ENCODE peak calls at places on chromosomes 3 and 15, in eight cellular contexts. A, E, M, K, I, N, C and G are unnamed samples.

GRCh38 chr15:78075490-78076230 is 1.9 kb downstream of the TBC1D2B start:
- DNase-seq in A (no peak), E (no peak), M (no peak), K (peak), I (peak), N (peak), C (no peak), G (peak)

GRCh38 chr3:197253243-197253947 is 45.0 kb downstream of the DLG1 start:
- DNase-seq in A (no peak), E (no peak), M (no peak), K (no peak), I (no peak), N (no peak), C (no peak), G (no peak)

GRCh38 chr3:6861989-6862879 is 1.3 kb downstream of the GRM7 start:
- DNase-seq in A (no peak), E (no peak), M (no peak), K (peak), I (no peak), N (peak), C (no peak), G (no peak)

GRCh38 chr3:107356706-107357105 is 20.5 kb upstream of the CCDC54 start:
- DNase-seq in A (no peak), E (no peak), M (no peak), K (no peak), I (no peak), N (no peak), C (no peak), G (no peak)

GRCh38 chr3:27310693-27311092 is 58.5 kb downstream of the NEK10 start:
- DNase-seq in A (no peak), E (no peak), M (no peak), K (no peak), I (no peak), N (no peak), C (no peak), G (peak)

GRCh38 chr3:31011383-31011782 is 116.9 kb upstream of the GADL1 start:
- DNase-seq in A (no peak), E (no peak), M (no peak), K (no peak), I (no peak), N (no peak), C (no peak), G (no peak)

GRCh38 chr3:94004301-94004910 is 24.0 kb downstream of the STX19 start:
- DNase-seq in A (no peak), E (no peak), M (no peak), K (no peak), I (no peak), N (no peak), C (peak), G (peak)

GRCh38 chr3:31300802-31301443 is 231.8 kb upstream of the STT3B start:
- DNase-seq in A (no peak), E (no peak), M (no peak), K (no peak), I (no peak), N (no peak), C (no peak), G (no peak)

GRCh38 chr3:29280675-29281264 is at the start of gene RBMS3:
- DNase-seq in A (peak), E (peak), M (peak), K (peak), I (peak), N (peak), C (peak), G (peak)

GRCh38 chr15:60797444-60798040 is 318.6 kb upstream of the ICE2 start:
- DNase-seq in A (no peak), E (no peak), M (no peak), K (no peak), I (no peak), N (no peak), C (no peak), G (no peak)

GRCh38 chr3:126679831-126680677 is 24.0 kb upstream of the CHCHD6 start:
- DNase-seq in A (no peak), E (no peak), M (no peak), K (no peak), I (no peak), N (no peak), C (no peak), G (no peak)

GRCh38 chr15:31561156-31561555 is 234.5 kb downstream of the KLF13 start:
- DNase-seq in A (no peak), E (no peak), M (no peak), K (no peak), I (no peak), N (no peak), C (no peak), G (no peak)

GRCh38 chr15:31447893-31448634 is 121.4 kb downstream of the KLF13 start:
- DNase-seq in A (no peak), E (no peak), M (no peak), K (no peak), I (no peak), N (no peak), C (no peak), G (no peak)

GRCh38 chr3:49813497-49814174 is at the start of gene UBA7:
- DNase-seq in A (no peak), E (peak), M (no peak), K (no peak), I (peak), N (no peak), C (no peak), G (peak)

GRCh38 chr3:118846176-118846575 is 188.5 kb downstream of the IGSF11 start:
- DNase-seq in A (no peak), E (no peak), M (no peak), K (no peak), I (no peak), N (no peak), C (no peak), G (no peak)

GRCh38 chr3:47871389-47871788 is 68.5 kb downstream of the DHX30 start:
- DNase-seq in A (no peak), E (no peak), M (no peak), K (no peak), I (no peak), N (no peak), C (no peak), G (no peak)

GRCh38 chr15:36371509-36371908 is 207.9 kb upstream of the CDIN1 start:
- DNase-seq in A (no peak), E (no peak), M (no peak), K (no peak), I (no peak), N (no peak), C (no peak), G (no peak)

GRCh38 chr3:191963182-191963581 is 502.2 kb downstream of the PYDC2 start:
- DNase-seq in A (no peak), E (no peak), M (no peak), K (peak), I (no peak), N (peak), C (no peak), G (no peak)

GRCh38 chr3:161221881-161222600 is 930 bp downstream of the NMD3 start:
- DNase-seq in A (no peak), E (no peak), M (peak), K (no peak), I (no peak), N (no peak), C (no peak), G (no peak)

GRCh38 chr3:127456471-127457093 is 134.0 kb downstream of the TPRA1 start:
- DNase-seq in A (peak), E (no peak), M (peak), K (peak), I (peak), N (no peak), C (no peak), G (peak)

GRCh38 chr3:153599685-153600084 is 437.7 kb downstream of the RAP2B start:
- DNase-seq in A (no peak), E (no peak), M (no peak), K (no peak), I (no peak), N (no peak), C (no peak), G (peak)

GRCh38 chr3:56966509-56966908 is 94.0 kb upstream of the SPATA12 start:
- DNase-seq in A (no peak), E (no peak), M (no peak), K (no peak), I (no peak), N (no peak), C (no peak), G (no peak)

GRCh38 chr3:125684199-125684598 is 88.9 kb upstream of the OSBPL11 start:
- DNase-seq in A (peak), E (no peak), M (no peak), K (peak), I (no peak), N (peak), C (no peak), G (no peak)

GRCh38 chr3:57160731-57161086 is 4.4 kb downstream of the IL17RD start:
- DNase-seq in A (no peak), E (no peak), M (no peak), K (peak), I (no peak), N (no peak), C (no peak), G (no peak)

GRCh38 chr3:31762888-31763351 is 218.1 kb downstream of the OSBPL10 start:
- DNase-seq in A (no peak), E (no peak), M (no peak), K (no peak), I (no peak), N (no peak), C (no peak), G (no peak)

GRCh38 chr3:172177046-172177445 is 137.7 kb downstream of the FNDC3B start:
- DNase-seq in A (no peak), E (no peak), M (no peak), K (no peak), I (no peak), N (no peak), C (no peak), G (peak)

GRCh38 chr15:91821458-91821857 is 32.0 kb upstream of the SLCO3A1 start:
- DNase-seq in A (no peak), E (no peak), M (no peak), K (no peak), I (no peak), N (no peak), C (no peak), G (no peak)

GRCh38 chr15:29734917-29735572 is 87.2 kb downstream of the TJP1 start:
- DNase-seq in A (no peak), E (no peak), M (no peak), K (no peak), I (no peak), N (no peak), C (no peak), G (peak)

DNA sequence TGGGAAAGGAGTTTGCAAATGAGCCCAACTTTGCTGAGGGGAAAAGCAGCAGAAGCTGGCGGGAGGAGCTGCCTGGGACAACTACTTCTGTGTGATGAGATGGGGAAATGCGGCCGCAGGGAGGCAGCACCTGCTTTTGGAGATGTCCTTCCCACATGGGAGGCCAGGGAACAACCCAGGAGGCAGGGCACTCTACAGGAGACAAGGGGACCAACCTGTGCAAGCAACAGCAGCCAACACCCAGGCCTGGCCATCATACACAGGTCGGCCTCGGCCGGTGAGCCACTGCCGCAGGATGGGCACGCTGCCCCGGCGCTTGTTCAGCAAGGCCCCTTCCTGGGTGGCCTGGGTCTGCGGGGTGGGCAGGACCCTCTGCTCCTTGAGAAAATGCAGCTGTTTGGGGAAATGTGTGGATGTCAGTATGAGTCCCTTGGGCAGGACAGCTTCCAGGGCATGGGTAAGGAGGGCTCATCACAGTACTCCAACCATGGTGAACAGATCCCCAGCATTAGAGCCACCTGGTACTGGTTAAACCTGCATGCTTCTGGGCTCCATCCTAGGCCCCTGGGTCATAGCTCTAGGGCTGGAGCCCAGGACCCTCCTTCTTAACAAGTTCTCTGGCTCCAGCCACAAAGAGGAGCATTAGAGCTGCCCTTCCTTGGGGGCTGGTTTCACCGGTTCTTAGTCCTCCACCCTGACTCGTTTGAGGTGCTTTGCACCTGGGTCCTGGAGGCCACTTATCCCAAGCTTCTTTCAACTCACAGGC is 11.6 kb downstream of the EPB42 start:
- DNase-seq in A (no peak), E (no peak), M (no peak), K (peak), I (no peak), N (peak), C (no peak), G (no peak)
- TF ChIP-seq CTCF in A (no peak), E (peak), M (no peak), K (peak), I (no peak), N (peak), C (no peak), G (peak)

GRCh38 chr3:123741058-123741511 is 143.0 kb downstream of the MYLK start:
- DNase-seq in A (no peak), E (no peak), M (no peak), K (no peak), I (no peak), N (no peak), C (no peak), G (no peak)
- H3K27ac ChIP-seq in A (no peak), E (no peak), M (no peak), K (no peak), I (no peak), N (no peak), C (no peak), G (no peak)

GRCh38 chr15:57540736-57541135 is 51.0 kb upstream of the MYZAP start:
- DNase-seq in A (no peak), E (no peak), M (no peak), K (no peak), I (no peak), N (no peak), C (peak), G (no peak)

GRCh38 chr15:57541271-57541670 is 50.4 kb upstream of the MYZAP start:
- DNase-seq in A (no peak), E (no peak), M (no peak), K (no peak), I (no peak), N (no peak), C (no peak), G (no peak)

GRCh38 chr15:57541805-57542504 is 49.7 kb upstream of the MYZAP start:
- DNase-seq in A (no peak), E (peak), M (peak), K (peak), I (peak), N (peak), C (no peak), G (peak)

GRCh38 chr15:57544840-57545239 is 46.9 kb upstream of the MYZAP start:
- DNase-seq in A (no peak), E (no peak), M (no peak), K (peak), I (no peak), N (no peak), C (no peak), G (no peak)

DNA sequence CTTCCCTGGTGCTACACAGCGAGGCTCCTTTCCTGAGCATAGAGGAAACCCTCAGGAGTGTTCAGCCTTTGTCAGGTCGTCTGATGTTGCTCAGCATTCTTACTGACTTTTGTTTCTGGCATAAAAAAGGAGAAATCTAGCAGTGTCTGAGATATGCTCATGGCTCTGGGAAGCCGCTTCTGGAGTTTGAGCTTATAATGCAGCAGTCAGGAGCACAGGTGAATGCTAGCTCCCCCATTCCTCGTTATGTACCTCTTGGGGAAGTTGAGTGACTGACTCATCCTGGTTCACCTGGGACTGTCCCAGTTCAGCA is 49.2 kb upstream of the MYZAP start:
- DNase-seq in A (no peak), E (no peak), M (no peak), K (no peak), I (no peak), N (no peak), C (no peak), G (no peak)
- TF ChIP-seq CTCF in A (no peak), E (no peak), M (no peak), K (no peak), I (no peak), N (peak), C (no peak), G (no peak)

GRCh38 chr15:77068633-77069032 is 2.3 kb downstream of the TSPAN3 start:
- DNase-seq in A (no peak), E (no peak), M (no peak), K (no peak), I (no peak), N (no peak), C (no peak), G (no peak)

GRCh38 chr15:77066961-77067690 is 3.8 kb downstream of the TSPAN3 start:
- DNase-seq in A (no peak), E (no peak), M (no peak), K (no peak), I (no peak), N (no peak), C (no peak), G (no peak)

GRCh38 chr15:77070180-77070499 is 769 bp downstream of the TSPAN3 start:
- DNase-seq in A (no peak), E (no peak), M (no peak), K (no peak), I (no peak), N (no peak), C (no peak), G (no peak)

GRCh38 chr15:77069521-77070121 is 1.3 kb downstream of the TSPAN3 start:
- DNase-seq in A (peak), E (no peak), M (no peak), K (no peak), I (no peak), N (no peak), C (no peak), G (no peak)

DNA sequence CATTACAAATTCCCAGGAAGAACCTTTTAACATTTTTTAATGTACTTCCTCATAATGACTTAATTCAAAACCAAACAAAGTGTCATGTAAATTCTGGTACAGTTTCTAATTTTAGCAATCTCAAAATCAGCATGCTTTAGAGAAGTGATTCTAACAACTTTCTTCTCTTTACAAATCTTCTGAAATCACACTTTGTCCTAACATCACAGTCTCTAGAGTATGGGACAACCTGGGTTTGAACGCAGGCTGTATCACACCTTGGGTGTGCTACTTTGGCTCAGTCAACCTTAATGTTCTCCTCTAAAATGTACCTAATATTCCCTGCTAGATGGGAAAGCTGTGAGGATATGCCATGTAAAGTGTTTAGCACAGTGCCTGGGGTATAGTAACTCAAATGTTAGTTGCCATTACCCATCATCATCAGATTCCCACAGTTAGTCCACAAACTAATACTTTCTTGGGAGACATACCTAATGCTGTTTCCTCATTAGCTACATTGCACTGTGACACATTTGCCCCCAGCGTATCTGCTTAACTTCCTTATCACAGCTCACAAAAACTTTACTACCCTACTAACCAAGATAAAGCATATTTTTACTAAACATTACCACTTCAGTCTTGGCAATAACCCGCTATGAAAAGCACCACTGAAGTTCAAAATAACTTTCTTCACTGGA is 3.1 kb downstream of the TSPAN3 start:
- DNase-seq in A (no peak), E (no peak), M (no peak), K (no peak), I (no peak), N (no peak), C (no peak), G (no peak)
- H3K27ac ChIP-seq in A (peak), E (peak), M (peak), K (no peak), I (no peak), N (no peak), C (peak), G (no peak)

DNA sequence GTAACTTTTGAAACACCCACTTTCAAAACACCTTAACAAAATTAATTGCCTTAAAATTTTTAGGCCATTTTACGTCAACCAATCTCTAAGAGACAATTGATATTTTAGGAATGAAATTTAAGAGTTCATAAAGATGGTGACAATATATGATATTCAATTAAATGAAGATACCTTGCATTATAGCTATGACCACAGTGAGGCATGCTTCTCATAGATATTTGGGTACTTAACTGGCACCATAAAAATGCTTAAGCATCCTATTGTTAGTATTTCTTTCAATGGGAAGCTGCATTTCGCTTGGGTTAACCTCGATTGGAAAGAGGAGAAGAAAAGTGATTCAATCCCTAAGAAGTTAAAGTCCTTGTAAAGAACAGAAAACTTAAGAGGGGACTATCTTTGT is 209.0 kb downstream of the GAP43 start:
- DNase-seq in A (no peak), E (no peak), M (no peak), K (no peak), I (no peak), N (no peak), C (no peak), G (no peak)
- TF ChIP-seq CTCF in A (no peak), E (no peak), M (no peak), K (no peak), I (no peak), N (no peak), C (no peak), G (no peak)